ENCODE peak calls at places on chromosomes 6 and 20, in four cellular contexts. X is Peyer's patch, I is OCI-LY7, F is fibroblast of villous mesenchyme. J is an unnamed sample.

GRCh38 chr6:36566418-36566905 is 19.2 kb upstream of the STK38 start:
- DNase-seq in X (peak; percentile 54), I (no peak), F (no peak), J (no peak)

GRCh38 chr20:57638173-57638894 is 18.1 kb upstream of the ZBP1 start:
- DNase-seq in X (no peak), I (no peak), F (peak; percentile 4), J (no peak)

GRCh38 chr6:142440603-142441293 is 138.9 kb downstream of the ADGRG6 start:
- DNase-seq in X (no peak), I (no peak), F (no peak), J (no peak)

GRCh38 chr20:32116079-32116521 is 6.6 kb downstream of the TM9SF4 start:
- DNase-seq in X (no peak), I (no peak), F (no peak), J (no peak)

GRCh38 chr6:80689700-80690099 is 583.2 kb downstream of the BCKDHB start:
- DNase-seq in X (no peak), I (no peak), F (no peak), J (no peak)

GRCh38 chr20:53492212-53492611 is 101.4 kb downstream of the ZNF217 start:
- DNase-seq in X (no peak), I (no peak), F (no peak), J (no peak)

GRCh38 chr6:155738602-155739001 is 283.0 kb upstream of the NOX3 start:
- DNase-seq in X (no peak), I (no peak), F (no peak), J (no peak)

GRCh38 chr20:1735417-1736089 is 78.0 kb upstream of the SIRPG start:
- DNase-seq in X (no peak), I (no peak), F (no peak), J (no peak)

GRCh38 chr6:68575765-68576439 is 59.2 kb upstream of the ADGRB3 start:
- DNase-seq in X (no peak), I (no peak), F (no peak), J (no peak)

GRCh38 chr20:62791301-62792181 is 4.7 kb upstream of the MRGBP start:
- DNase-seq in X (peak; percentile 78), I (peak; percentile 85), F (peak; percentile 90), J (peak; percentile 95)
- H3K4me3 ChIP-seq in X (no peak overlapping the region), I (no peak overlapping the region), F (no peak overlapping the region), J (no peak overlapping the region)

GRCh38 chr6:5086294-5086890 is 1.3 kb downstream of the PPP1R3G start:
- DNase-seq in X (no peak), I (no peak), F (no peak), J (no peak)
- H3K4me3 ChIP-seq in X (peak overlapping the region; percentile 68), I (no peak overlapping the region), F (peak overlapping the region; percentile 67), J (peak overlapping the region; percentile 40)

GRCh38 chr20:61719691-61720347 is 345.9 kb downstream of the TAF4 start:
- DNase-seq in X (no peak), I (no peak), F (peak; percentile 4), J (no peak)
- H3K4me3 ChIP-seq in X (peak overlapping the region; percentile 12), I (no peak overlapping the region), F (no peak overlapping the region), J (no peak overlapping the region)

GRCh38 chr6:18501313-18502013 is 114.3 kb downstream of the RNF144B start:
- DNase-seq in X (no peak), I (no peak), F (peak; percentile 40), J (peak; percentile 89)

GRCh38 chr6:18503187-18503586 is 116.0 kb downstream of the RNF144B start:
- DNase-seq in X (no peak), I (no peak), F (no peak), J (no peak)

GRCh38 chr6:18506387-18507017 is 119.4 kb downstream of the RNF144B start:
- DNase-seq in X (no peak), I (no peak), F (no peak), J (no peak)

GRCh38 chr6:18503588-18504231 is 116.6 kb downstream of the RNF144B start:
- DNase-seq in X (no peak), I (peak; percentile 89), F (peak; percentile 77), J (no peak)

GRCh38 chr6:18504232-18504596 is 117.1 kb downstream of the RNF144B start:
- DNase-seq in X (no peak), I (no peak), F (no peak), J (no peak)
- H3K4me3 ChIP-seq in X (no peak overlapping the region), I (no peak overlapping the region), F (no peak overlapping the region), J (no peak overlapping the region)

DNA sequence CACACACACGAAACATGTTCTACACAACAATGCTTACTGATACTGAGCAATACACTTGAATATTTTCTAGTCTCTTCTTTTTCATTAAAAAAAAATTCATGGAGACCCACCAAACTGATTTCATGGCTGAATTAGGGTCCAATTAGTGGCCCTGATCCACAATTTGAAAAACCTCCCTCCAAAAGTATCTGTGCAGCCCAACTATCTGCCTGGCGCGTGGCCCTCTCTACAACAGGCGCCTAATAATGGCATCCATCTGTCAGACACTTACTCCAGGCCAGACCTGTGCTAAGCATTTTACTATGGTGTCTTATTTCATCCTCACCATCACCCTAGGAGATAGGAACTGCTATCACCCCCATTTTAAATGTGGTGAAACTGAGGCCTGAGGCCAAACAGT is 14.0 kb downstream of the TFEB start:
- DNase-seq in X (no peak), I (no peak), F (no peak), J (no peak)
- H3K4me3 ChIP-seq in X (no peak overlapping the region), I (peak overlapping the region; percentile 32), F (no peak overlapping the region), J (no peak overlapping the region)

DNA sequence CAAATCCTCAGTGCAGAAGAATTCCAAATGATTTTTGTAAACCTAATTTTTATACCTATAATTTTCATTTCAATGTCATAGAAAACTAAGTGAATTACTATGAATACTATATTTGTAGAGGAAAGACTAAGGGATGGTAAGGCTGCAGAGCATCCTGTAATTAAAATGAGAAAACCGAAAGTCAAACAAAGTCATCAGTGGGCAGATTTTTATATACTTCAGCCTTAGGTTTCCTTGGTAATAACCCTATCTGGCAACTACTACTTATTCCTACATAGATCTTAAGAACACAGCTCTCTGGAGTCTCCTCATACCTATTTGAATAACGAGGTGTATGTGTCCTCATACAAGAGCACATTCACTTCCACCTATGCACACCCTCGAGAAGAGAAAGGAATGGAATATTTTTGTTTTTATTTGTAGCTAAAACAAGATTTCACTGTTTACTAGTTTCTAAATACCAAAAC is 117.9 kb upstream of the SGK1 start:
- DNase-seq in X (no peak), I (peak; percentile 2), F (no peak), J (no peak)
- H3K4me3 ChIP-seq in X (no peak overlapping the region), I (peak overlapping the region; percentile 23), F (peak overlapping the region; percentile 22), J (no peak overlapping the region)

DNA sequence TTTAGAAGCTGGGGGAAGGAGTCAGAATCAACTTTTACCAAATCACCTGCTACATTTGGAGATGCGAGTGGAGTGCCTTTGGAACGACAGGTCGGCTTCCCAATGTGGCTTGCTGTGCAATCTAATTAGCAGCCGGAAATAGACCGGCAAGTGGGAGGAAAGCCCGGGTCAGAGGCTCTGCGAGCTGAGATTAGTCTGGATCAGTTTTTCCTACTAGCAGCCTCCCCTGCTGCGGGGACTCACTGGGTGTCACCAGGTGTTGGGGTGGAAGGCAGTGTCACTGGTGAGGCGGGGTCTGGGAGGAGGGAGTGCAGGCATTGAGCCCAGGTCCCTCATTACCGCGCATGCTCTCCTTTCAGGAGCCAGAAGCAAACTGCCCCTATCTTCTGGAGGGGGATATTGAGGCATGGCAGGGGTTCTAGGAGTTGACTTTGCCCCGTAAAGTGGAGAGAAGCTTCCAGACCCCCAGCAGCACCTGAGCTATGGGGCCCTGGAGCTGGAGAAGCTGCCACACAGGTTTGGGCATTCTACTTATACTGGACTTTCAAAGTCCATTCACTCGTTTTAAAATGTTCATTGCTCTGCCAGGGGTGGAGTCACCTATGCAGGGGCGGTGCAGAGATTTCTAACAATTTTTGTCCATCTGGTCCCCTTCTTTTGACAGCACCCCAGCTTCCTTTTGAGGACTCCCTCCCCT is 11.1 kb downstream of the SULF2 start:
- DNase-seq in X (peak; percentile 63), I (no peak), F (no peak), J (no peak)
- H3K4me3 ChIP-seq in X (peak overlapping the region; percentile 26), I (no peak overlapping the region), F (no peak overlapping the region), J (no peak overlapping the region)

GRCh38 chr20:63006611-63007471 is at the start of gene BHLHE23:
- DNase-seq in X (no peak), I (no peak), F (no peak), J (no peak)

GRCh38 chr20:63003546-63003945 is 3.2 kb downstream of the BHLHE23 start:
- DNase-seq in X (no peak), I (no peak), F (no peak), J (no peak)

GRCh38 chr20:63004607-63005211 is 2.1 kb downstream of the BHLHE23 start:
- DNase-seq in X (no peak), I (no peak), F (no peak), J (no peak)

GRCh38 chr20:63005862-63006564 is 751 bp downstream of the BHLHE23 start:
- DNase-seq in X (no peak), I (no peak), F (no peak), J (no peak)

DNA sequence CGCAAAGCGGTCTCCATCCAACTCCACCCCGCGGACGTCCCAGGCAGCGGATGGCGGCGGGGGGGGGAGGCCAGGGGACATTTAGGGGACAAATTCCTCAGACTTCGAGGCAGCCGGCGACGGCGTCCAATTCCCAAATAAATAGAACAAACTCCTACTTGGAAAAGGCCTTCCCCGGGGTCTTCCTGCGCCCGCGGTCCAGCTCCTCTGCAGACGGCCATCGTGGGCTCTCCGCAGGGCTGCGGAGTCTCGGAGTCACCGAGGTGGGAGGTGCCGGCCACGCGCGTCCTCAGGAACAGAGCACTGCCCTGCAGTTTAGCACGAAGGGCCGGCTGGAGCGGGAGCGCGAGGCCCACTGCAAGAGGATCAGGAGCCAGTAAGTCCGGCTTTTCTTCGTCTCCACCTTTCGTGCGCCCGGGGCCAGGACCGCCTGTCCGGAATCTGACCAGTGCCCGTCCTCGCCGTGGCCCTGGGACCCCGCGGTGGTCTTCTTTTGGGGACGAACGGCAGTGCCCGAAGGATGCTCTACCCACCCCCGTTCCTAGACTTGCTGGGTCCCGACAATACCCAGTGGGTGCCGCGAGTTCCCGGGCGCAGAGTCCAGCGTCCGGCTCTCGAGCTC is 1.4 kb downstream of the BHLHE23 start:
- DNase-seq in X (no peak), I (no peak), F (no peak), J (no peak)
- H3K4me3 ChIP-seq in X (no peak overlapping the region), I (no peak overlapping the region), F (no peak overlapping the region), J (no peak overlapping the region)

J was measured in lower leg skin.